ENCODE peak calls at places on chromosomes 7 and 10, in seven cellular contexts. H is cardiac muscle cell, C is left lung, W is chondrocyte, R is vagina, A is kidney epithelial cell, Z is glutamatergic neuron. I is an unnamed sample.

GRCh38 chr10:127813290-127813689 is 76.3 kb downstream of the FOXI2 start:
- DNase-seq in W (no peak), H (no peak), A (no peak), C (no peak), Z (no peak), R (no peak), I (peak)

GRCh38 chr7:191105-192034 is 1.0 kb upstream of the FAM20C start:
- DNase-seq in Z (peak), C (no peak), R (no peak), W (no peak), H (peak), A (peak), I (peak)

GRCh38 chr10:99232357-99232999 is 3.2 kb downstream of the HPSE2 start:
- DNase-seq in C (no peak), W (no peak), R (no peak), Z (peak), A (no peak), H (peak), I (no peak)

GRCh38 chr10:118256825-118257570 is 85.1 kb downstream of the FAM204A start:
- DNase-seq in W (no peak), H (peak), Z (no peak), C (no peak), A (no peak), R (no peak), I (no peak)

GRCh38 chr7:102463841-102464576 is 654 bp downstream of the ALKBH4 start:
- DNase-seq in R (no peak), H (peak), Z (no peak), C (no peak), W (peak), A (no peak), I (peak)

GRCh38 chr7:91212592-91212991 is 51.6 kb upstream of the FZD1 start:
- DNase-seq in A (no peak), H (no peak), C (no peak), R (no peak), W (no peak), Z (no peak), I (peak)

GRCh38 chr7:43758029-43758860 is at the start of gene BLVRA:
- DNase-seq in H (peak), R (peak), A (no peak), C (peak), Z (peak), W (no peak), I (no peak)

GRCh38 chr7:36262286-36262685 is 109.2 kb downstream of the EEPD1 start:
- DNase-seq in Z (no peak), A (no peak), H (no peak), W (no peak), C (no peak), R (no peak), I (peak)

GRCh38 chr10:69202332-69202731 is 17.8 kb upstream of the HKDC1 start:
- DNase-seq in A (no peak), H (no peak), W (no peak), R (no peak), C (no peak), Z (no peak), I (peak)

GRCh38 chr7:16171928-16172327 is 249.4 kb downstream of the CRPPA start:
- DNase-seq in R (no peak), A (no peak), W (no peak), Z (no peak), H (no peak), C (no peak), I (peak)

GRCh38 chr7:78175744-78176143 is 377.2 kb downstream of the PHTF2 start:
- DNase-seq in A (no peak), Z (no peak), C (no peak), W (no peak), H (no peak), R (no peak), I (no peak)

GRCh38 chr10:34008641-34009040 is 674.2 kb upstream of the NRP1 start:
- DNase-seq in R (no peak), C (no peak), H (no peak), Z (no peak), W (no peak), A (no peak), I (no peak)

GRCh38 chr10:93386496-93387369 is 95.4 kb downstream of the MYOF start:
- DNase-seq in W (no peak), A (no peak), R (no peak), C (no peak), Z (peak), H (no peak), I (peak)

GRCh38 chr7:83159731-83160130 is 3.0 kb downstream of the PCLO start:
- DNase-seq in C (no peak), Z (no peak), H (no peak), A (no peak), W (no peak), R (no peak), I (no peak)

GRCh38 chr7:94297397-94297838 is 97.3 kb upstream of the COL1A2 start:
- DNase-seq in A (no peak), C (peak), R (no peak), Z (no peak), W (no peak), H (no peak), I (peak)

GRCh38 chr10:106175760-106176377 is 988.6 kb downstream of the SORCS1 start:
- DNase-seq in R (no peak), Z (no peak), C (no peak), W (no peak), A (no peak), H (peak), I (peak)

GRCh38 chr7:66505531-66506451 is 122.9 kb upstream of the KCTD7 start:
- DNase-seq in A (no peak), W (peak), H (no peak), C (no peak), Z (no peak), R (no peak), I (no peak)

GRCh38 chr7:141660259-141660658 is 41.7 kb downstream of the DENND11 start:
- DNase-seq in H (no peak), R (no peak), Z (no peak), A (no peak), W (no peak), C (peak), I (no peak)

GRCh38 chr7:23018747-23019146 is 4.8 kb upstream of the HYCC1 start:
- DNase-seq in W (no peak), R (no peak), H (no peak), C (no peak), Z (no peak), A (no peak), I (no peak)

GRCh38 chr7:49670991-49671390 is 102.4 kb upstream of the VWC2 start:
- DNase-seq in H (no peak), W (no peak), Z (no peak), R (no peak), C (no peak), A (peak), I (no peak)

GRCh38 chr7:63046612-63047011 is 952.0 kb upstream of the ZNF722 start:
- DNase-seq in C (no peak), Z (no peak), R (no peak), H (no peak), A (no peak), W (no peak), I (no peak)

GRCh38 chr7:81111358-81111757 is 192.5 kb upstream of the SEMA3C start:
- DNase-seq in H (no peak), C (no peak), A (peak), W (no peak), Z (no peak), R (no peak), I (peak)

GRCh38 chr7:155594163-155594732 is 47.9 kb upstream of the CNPY1 start:
- DNase-seq in R (no peak), Z (no peak), C (no peak), W (peak), A (no peak), H (no peak), I (no peak)

GRCh38 chr10:13087986-13088618 is 11.9 kb upstream of the OPTN start:
- DNase-seq in Z (no peak), C (no peak), A (no peak), R (no peak), W (no peak), H (no peak), I (peak)

GRCh38 chr10:122839505-122839904 is 6.2 kb downstream of the CUZD1 start:
- DNase-seq in C (no peak), H (no peak), R (no peak), W (no peak), A (no peak), Z (no peak), I (no peak)

GRCh38 chr10:85012305-85012704 is 683.9 kb downstream of the CCSER2 start:
- DNase-seq in C (no peak), A (no peak), R (no peak), H (no peak), W (no peak), Z (no peak), I (no peak)

GRCh38 chr10:49379596-49380410 is 16.1 kb downstream of the DRGX start:
- DNase-seq in R (peak), H (peak), C (no peak), Z (no peak), A (no peak), W (no peak), I (peak)
- TF ChIP-seq CTCF in R (no peak), H (peak), C (no peak), Z (peak), A (peak), W (peak), I (peak)

DNA sequence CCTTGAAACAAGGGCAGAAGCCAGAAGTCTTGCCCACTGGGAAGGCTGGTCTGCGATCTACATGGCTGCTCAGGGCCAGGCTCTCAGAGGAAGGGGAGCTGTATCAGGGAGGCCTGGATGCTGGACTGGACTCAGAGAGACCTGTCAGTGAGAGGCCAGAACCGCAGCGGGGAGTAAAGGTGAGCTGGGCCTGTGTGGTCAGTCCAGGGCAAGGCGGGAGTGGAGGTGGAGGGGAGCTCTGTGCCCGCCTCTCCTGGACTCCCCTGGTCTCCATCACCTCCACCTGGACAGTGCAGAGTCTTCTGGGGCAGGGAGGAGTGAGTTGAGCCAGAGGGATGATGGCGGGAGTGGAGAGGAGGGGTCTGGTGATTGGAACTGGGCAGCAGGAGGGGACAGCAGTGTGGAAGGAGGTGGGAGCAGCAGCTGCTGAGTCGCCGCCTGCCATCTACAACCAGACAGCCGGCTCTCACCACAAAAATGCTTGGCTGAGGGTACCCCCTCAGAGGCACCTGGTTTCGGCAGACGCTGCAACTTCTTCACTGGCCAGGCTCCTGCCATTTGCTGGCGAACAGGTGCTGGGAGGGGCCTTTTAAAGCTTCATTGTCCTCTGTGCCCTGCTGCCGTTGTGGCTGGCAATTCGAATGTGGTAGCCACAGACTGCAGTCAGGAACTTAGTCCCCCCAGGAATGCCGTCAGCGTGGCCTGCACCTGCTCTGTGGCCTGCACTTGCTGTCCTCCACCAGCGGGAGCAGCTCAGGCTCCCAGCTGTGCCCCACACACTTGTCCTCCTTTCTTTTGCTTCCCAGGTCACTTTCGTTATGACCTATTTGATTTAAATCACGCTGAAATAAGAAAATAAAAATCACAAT is 3.5 kb downstream of the RASSF4 start:
- DNase-seq in R (peak), W (no peak), A (no peak), C (peak), H (peak), Z (peak), I (no peak)
- TF ChIP-seq CTCF in R (no peak), W (peak), A (peak), C (peak), H (peak), Z (peak), I (peak)

DNA sequence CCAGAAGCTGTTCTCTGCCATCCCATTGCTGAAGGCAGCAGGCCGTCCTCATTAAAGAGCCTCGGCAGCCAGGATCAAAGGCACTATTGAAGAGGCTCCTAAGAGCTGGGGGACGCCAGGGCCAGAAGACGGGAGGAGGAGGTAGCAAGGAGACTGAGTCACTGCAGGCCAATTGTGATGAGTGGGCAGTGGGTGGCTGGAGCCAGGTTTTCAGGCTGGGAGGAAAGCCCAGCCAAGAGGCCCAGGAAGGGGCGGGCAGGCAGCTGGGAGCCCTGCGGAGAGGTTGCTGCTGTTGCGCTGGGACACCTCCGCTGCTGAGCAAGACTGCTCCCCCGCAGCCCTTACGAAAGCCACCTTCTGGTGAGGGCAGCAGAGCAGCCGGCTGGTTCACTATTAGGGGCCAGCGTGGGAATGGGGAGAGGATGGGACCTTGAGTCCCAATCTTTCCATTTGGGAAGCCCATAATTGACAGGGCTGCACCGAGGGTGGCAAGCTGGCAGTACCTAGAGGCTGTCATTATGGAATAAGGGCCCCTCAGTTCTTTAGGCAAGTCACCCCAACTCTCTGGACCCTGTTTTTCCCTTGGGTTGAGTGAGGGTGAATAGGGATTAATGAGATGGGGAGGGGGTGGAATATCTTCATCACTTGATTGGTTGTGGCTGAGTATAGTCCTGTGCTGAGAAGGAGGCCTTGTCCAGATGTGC is 48.4 kb downstream of the UNC5B start:
- DNase-seq in R (peak), Z (no peak), W (no peak), H (peak), C (peak), A (peak), I (peak)
- TF ChIP-seq CTCF in R (no peak), Z (no peak), W (no peak), H (peak), C (no peak), A (no peak), I (peak)

GRCh38 chr10:59586407-59586891 is 123.2 kb downstream of the SLC16A9 start:
- DNase-seq in A (no peak), Z (no peak), W (no peak), H (no peak), R (no peak), C (no peak), I (no peak)
- TF ChIP-seq CTCF in A (no peak), Z (no peak), W (no peak), H (no peak), R (no peak), C (no peak), I (peak)

GRCh38 chr7:99791667-99792356 is 7.8 kb upstream of the CYP3A4 start:
- DNase-seq in Z (no peak), A (no peak), R (peak), W (no peak), C (no peak), H (no peak), I (no peak)

GRCh38 chr7:99791021-99791420 is 7.0 kb upstream of the CYP3A4 start:
- DNase-seq in C (no peak), A (peak), W (no peak), Z (no peak), H (no peak), R (peak), I (no peak)

GRCh38 chr7:99792983-99793382 is 9.0 kb upstream of the CYP3A4 start:
- DNase-seq in W (no peak), A (no peak), Z (no peak), R (no peak), H (no peak), C (no peak), I (no peak)

GRCh38 chr7:99794585-99795502 is 10.9 kb upstream of the CYP3A4 start:
- DNase-seq in C (no peak), W (no peak), A (peak), R (no peak), Z (no peak), H (no peak), I (peak)

DNA sequence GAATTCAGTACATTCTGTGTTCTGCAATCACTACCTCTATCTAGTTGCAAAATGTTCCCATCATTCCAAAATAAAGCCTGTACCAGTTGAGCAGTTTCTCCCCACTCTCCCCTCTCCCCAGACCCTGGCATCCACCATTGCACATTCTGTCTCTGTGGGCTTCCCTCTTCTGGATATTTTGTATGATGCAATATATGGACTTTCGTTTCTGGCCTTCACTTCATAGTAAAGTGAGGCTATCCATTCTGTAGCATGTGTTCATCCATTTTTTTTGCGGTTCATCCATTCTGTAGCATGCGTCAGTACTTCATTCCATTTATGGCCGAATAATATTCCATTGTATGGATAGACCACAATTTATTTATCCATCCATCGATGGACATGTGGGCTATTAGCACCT is 9.5 kb upstream of the CYP3A4 start:
- DNase-seq in W (no peak), C (no peak), H (no peak), Z (no peak), A (no peak), R (no peak), I (no peak)
- TF ChIP-seq CTCF in W (no peak), C (no peak), H (no peak), Z (no peak), A (no peak), R (no peak), I (no peak)

GRCh38 chr10:95392250-95392584 is 101.4 kb upstream of the PDLIM1 start:
- DNase-seq in C (no peak), W (no peak), H (no peak), Z (no peak), A (no peak), R (no peak), I (no peak)
- TF ChIP-seq CTCF in C (no peak), W (no peak), H (no peak), Z (no peak), A (no peak), R (no peak), I (no peak)

GRCh38 chr7:34491899-34492298 is 166.1 kb upstream of the NPSR1 start:
- DNase-seq in Z (no peak), H (no peak), W (no peak), C (no peak), A (no peak), R (no peak), I (no peak)

GRCh38 chr7:34501161-34501560 is 156.9 kb upstream of the NPSR1 start:
- DNase-seq in H (no peak), A (no peak), C (no peak), Z (no peak), W (no peak), R (no peak), I (no peak)

GRCh38 chr7:34493752-34494151 is 164.3 kb upstream of the NPSR1 start:
- DNase-seq in W (no peak), C (no peak), R (no peak), A (no peak), Z (no peak), H (no peak), I (no peak)

GRCh38 chr7:34497153-34497777 is 160.8 kb upstream of the NPSR1 start:
- DNase-seq in H (no peak), R (no peak), A (no peak), Z (peak), C (no peak), W (no peak), I (peak)
- TF ChIP-seq CTCF in H (peak), R (no peak), A (peak), Z (peak), C (no peak), W (peak), I (peak)

GRCh38 chr10:17802350-17802749 is 6.8 kb upstream of the MRC1 start:
- DNase-seq in H (no peak), C (no peak), W (no peak), Z (no peak), A (no peak), R (no peak), I (no peak)

GRCh38 chr10:17802966-17803365 is 6.2 kb upstream of the MRC1 start:
- DNase-seq in C (no peak), H (no peak), Z (no peak), W (no peak), R (no peak), A (no peak), I (peak)

GRCh38 chr10:17805921-17806577 is 3.1 kb upstream of the MRC1 start:
- DNase-seq in Z (no peak), A (no peak), C (no peak), H (peak), R (no peak), W (no peak), I (no peak)

GRCh38 chr10:17805440-17805839 is 3.7 kb upstream of the MRC1 start:
- DNase-seq in H (no peak), A (no peak), C (no peak), W (no peak), R (no peak), Z (no peak), I (no peak)

GRCh38 chr10:17801507-17801906 is 7.6 kb upstream of the MRC1 start:
- DNase-seq in R (no peak), H (no peak), Z (no peak), W (no peak), C (no peak), A (no peak), I (no peak)
- TF ChIP-seq CTCF in R (no peak), H (no peak), Z (peak), W (peak), C (peak), A (no peak), I (peak)

DNA sequence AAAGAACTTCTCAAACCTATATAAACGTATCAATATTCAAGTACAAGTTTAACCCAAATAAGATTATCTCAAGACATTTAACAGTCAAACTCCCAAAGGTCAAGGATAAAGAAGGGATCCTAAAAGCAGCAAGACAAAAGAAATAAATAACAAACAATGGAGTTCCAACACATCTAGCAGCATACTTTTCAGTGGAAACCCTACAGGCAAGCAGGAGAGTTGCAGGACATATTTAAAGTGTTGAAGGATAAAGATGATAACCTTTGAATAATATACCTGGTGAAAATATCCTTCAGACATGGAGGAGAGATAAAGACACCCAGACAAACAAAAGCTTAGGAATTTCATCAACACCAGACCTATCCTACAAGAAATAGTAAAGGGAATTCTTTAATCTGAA is 82.8 kb downstream of the TES start:
- DNase-seq in Z (no peak), R (no peak), A (no peak), C (no peak), H (no peak), W (no peak), I (no peak)
- TF ChIP-seq CTCF in Z (no peak), R (no peak), A (peak), C (no peak), H (no peak), W (peak), I (peak)

GRCh38 chr7:45111298-45112223 is at the start of gene TBRG4:
- DNase-seq in W (peak), R (peak), A (peak), Z (peak), H (peak), C (peak), I (peak)
- TF ChIP-seq CTCF in W (peak), R (peak), A (peak), Z (no peak), H (peak), C (no peak), I (peak)